ENCODE peak calls at places on chromosome 7, in five cellular contexts. X, T, Z, P and C are unnamed samples.
A peak's percentile ranks its signal among the peaks of the same experiment; 100 is the strongest.

GRCh38 chr7:94509264-94509878 is at the start of gene CASD1:
- DNase-seq in X (peak; percentile 61), T (peak; percentile 66), Z (no peak), P (peak; percentile 46), C (peak; percentile 26)

GRCh38 chr7:127632276-127632910 is 14.5 kb upstream of the PAX4 start:
- DNase-seq in X (no peak), T (no peak), Z (no peak), P (no peak), C (no peak)

GRCh38 chr7:47180268-47180826 is 401.6 kb downstream of the TNS3 start:
- DNase-seq in X (peak; percentile 56), T (peak; percentile 22), Z (no peak), P (peak; percentile 66), C (peak; percentile 79)

GRCh38 chr7:38629621-38630020 is 1.6 kb downstream of the AMPH start:
- DNase-seq in X (no peak), T (no peak), Z (no peak), P (no peak), C (no peak)

GRCh38 chr7:94336009-94336408 is 58.7 kb upstream of the COL1A2 start:
- DNase-seq in X (no peak), T (no peak), Z (no peak), P (no peak), C (no peak)

GRCh38 chr7:38306136-38306535 is 32.7 kb upstream of the TARP start:
- DNase-seq in X (no peak), T (no peak), Z (no peak), P (no peak), C (no peak)

GRCh38 chr7:96548664-96549063 is 161.0 kb downstream of the SEM1 start:
- DNase-seq in X (no peak), T (no peak), Z (no peak), P (no peak), C (no peak)

GRCh38 chr7:79410345-79410744 is 43.1 kb downstream of the MAGI2 start:
- DNase-seq in X (no peak), T (no peak), Z (no peak), P (no peak), C (no peak)

GRCh38 chr7:7251742-7252141 is 69.4 kb downstream of the C1GALT1 start:
- DNase-seq in X (no peak), T (no peak), Z (no peak), P (no peak), C (no peak)

GRCh38 chr7:121752706-121753105 is 120.3 kb upstream of the PTPRZ1 start:
- DNase-seq in X (no peak), T (no peak), Z (no peak), P (no peak), C (no peak)

GRCh38 chr7:2598175-2598823 is 33.5 kb upstream of the TTYH3 start:
- DNase-seq in X (no peak), T (no peak), Z (no peak), P (no peak), C (no peak)

GRCh38 chr7:135190703-135191102 is 20.2 kb upstream of the CYREN start:
- DNase-seq in X (no peak), T (no peak), Z (no peak), P (no peak), C (no peak)

GRCh38 chr7:141339603-141340002 is 211.6 kb upstream of the AGK start:
- DNase-seq in X (no peak), T (no peak), Z (no peak), P (no peak), C (no peak)

GRCh38 chr7:76280408-76280807 is 22.1 kb upstream of the HSPB1 start:
- DNase-seq in X (no peak), T (no peak), Z (no peak), P (no peak), C (no peak)

GRCh38 chr7:18174996-18175395 is 147.3 kb upstream of the PRPS1L1 start:
- DNase-seq in X (no peak), T (no peak), Z (no peak), P (no peak), C (no peak)

GRCh38 chr7:50281680-50282445 is 22.7 kb upstream of the IKZF1 start:
- DNase-seq in X (no peak), T (peak; percentile 45), Z (no peak), P (no peak), C (no peak)

GRCh38 chr7:10662982-10663884 is 310.4 kb upstream of the PHF14 start:
- DNase-seq in X (no peak), T (no peak), Z (no peak), P (no peak), C (no peak)

GRCh38 chr7:23852988-23853387 is 143.0 kb downstream of the STK31 start:
- DNase-seq in X (no peak), T (no peak), Z (no peak), P (no peak), C (no peak)

DNA sequence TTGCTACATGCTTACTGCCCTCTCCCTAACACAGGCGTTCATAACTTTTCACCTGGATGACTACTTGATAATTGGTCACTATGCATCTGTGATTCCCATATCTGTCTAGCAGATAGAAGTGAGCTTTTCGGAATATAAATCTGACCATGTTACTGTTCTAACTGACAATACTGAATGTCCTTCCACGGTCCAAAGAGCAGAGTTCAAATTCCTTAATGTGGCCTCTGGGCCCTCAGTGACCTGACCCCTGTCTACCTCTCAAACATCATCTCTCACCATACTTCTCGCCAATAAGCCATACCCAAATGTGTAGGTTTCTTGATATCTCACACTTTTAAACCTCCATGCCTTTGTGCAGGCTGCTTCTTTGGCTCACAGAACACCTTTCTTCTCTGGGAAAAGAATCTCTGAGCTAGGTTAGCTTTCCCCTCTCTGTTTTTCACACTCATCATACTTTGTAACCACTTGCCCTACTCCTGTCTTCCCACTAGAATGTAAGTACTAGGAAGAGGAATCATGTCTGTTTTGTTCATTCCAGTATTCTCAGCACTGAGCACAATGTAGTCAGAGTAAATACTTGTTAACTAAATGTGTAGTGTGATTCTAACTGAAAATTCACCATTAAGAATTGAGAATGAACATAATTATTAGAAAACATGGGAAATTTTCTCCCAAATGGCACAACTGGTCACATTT is 39.2 kb upstream of the LRRC17 start:
- DNase-seq in X (no peak), T (no peak), Z (no peak), P (no peak), C (no peak)
- TF ChIP-seq CTCF in X (no peak), T (no peak), Z (no peak), P (no peak), C (no peak)

GRCh38 chr7:117673367-117673766 is 193.5 kb downstream of the CFTR start:
- DNase-seq in X (peak; percentile 9), T (no peak), Z (no peak), P (peak; percentile 7), C (no peak)

GRCh38 chr7:117675519-117676137 is 195.8 kb downstream of the CFTR start:
- DNase-seq in X (no peak), T (no peak), Z (no peak), P (no peak), C (no peak)

GRCh38 chr7:117674617-117675016 is 194.8 kb downstream of the CFTR start:
- DNase-seq in X (no peak), T (no peak), Z (no peak), P (no peak), C (no peak)

GRCh38 chr7:117672433-117672832 is 192.6 kb downstream of the CFTR start:
- DNase-seq in X (no peak), T (no peak), Z (no peak), P (no peak), C (no peak)

GRCh38 chr7:117673839-117674238 is 194.0 kb downstream of the CFTR start:
- DNase-seq in X (no peak), T (no peak), Z (no peak), P (no peak), C (no peak)
- TF ChIP-seq CTCF in X (no peak), T (no peak), Z (no peak), P (peak; percentile 70), C (no peak)

DNA sequence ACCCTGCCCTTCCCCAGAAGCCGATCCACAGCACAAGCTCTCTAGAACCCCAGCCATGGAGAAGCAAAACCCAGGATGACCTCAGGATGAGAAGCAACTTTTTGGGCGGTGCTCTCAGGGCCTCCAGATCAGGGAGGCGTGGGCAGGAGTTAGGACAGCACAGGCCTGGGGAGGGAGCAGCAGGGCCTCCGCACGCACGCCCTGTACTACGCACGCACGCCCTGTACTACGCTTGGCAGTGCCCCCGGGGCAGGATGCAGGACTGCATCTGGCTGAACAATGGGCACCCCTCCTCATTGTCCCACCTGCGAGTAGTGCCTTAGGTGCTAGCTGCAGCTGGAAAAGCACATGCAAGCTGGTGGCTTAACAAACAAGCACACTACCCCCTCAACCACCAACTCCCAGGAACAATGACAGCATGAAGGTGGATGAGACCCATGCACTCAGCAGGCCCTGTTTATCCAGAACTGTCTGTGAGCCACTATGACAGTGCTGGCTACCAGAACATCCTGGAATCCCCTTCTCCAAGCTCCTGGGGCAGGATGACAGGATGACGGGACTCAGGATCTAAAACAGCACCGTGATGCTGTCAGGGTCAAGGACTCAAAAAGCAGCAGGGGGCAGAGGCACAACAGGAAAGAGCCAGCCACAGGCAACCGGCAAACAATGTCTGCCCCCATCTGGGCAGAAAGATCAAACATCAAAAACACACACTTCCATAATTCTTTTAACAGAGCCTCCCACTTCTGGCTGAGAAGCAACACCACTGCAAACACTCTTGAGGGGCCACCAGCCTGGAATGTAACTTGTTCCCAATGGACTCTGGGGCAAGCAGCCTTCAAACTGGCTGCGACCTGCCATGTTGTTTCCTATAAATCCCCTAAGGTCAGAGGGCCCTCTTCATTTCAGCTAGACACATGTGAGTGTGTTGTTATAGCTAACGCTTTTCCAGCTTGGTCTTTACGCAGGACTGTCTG is 11.7 kb downstream of the PODXL start:
- DNase-seq in X (no peak), T (peak; percentile 20), Z (no peak), P (no peak), C (no peak)
- TF ChIP-seq CTCF in X (peak; percentile 52), T (no peak), Z (no peak), P (peak; percentile 10), C (no peak)

DNA sequence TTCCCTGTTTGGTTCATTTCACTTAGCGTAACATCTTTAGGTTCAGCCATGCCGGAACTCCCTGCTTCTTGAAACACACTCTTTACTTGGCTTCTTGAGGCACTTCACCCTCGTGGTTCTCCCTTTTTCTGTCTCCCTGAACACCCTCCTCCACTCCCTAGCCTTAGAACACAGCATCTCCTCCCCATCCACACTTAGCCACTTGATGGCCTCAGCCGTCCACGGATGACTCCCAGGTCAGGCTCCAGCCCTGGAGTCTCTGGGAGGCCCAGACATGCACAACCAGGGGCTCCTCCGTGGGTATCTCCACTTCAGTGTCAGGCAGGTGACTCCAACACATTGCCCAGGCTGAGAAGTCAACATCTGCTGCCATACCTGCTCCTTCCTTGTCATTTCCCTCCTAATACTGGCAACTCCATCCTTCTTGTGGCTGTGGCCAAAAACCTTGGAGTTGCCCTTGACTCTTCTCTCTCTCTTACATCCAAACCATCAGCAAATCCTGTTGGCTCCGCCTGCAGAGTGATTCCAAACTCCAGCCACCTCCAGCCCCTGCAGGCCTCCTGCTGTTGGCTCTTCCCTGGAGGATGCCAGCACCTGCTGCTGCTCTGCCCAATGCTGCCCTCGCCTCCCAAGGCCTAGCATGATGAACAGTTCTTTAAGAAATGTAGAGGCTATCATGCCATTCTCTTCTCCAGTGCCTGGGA is 8.4 kb upstream of the INMT start:
- DNase-seq in X (peak; percentile 36), T (no peak), Z (no peak), P (no peak), C (no peak)
- TF ChIP-seq CTCF in X (peak; percentile 47), T (no peak), Z (no peak), P (no peak), C (no peak)

GRCh38 chr7:116583653-116584052 is 58.8 kb downstream of the CAV1 start:
- DNase-seq in X (no peak), T (peak; percentile 52), Z (no peak), P (no peak), C (no peak)
- TF ChIP-seq CTCF in X (no peak), T (no peak), Z (no peak), P (no peak), C (no peak)